ENCODE peak calls at places on chromosomes 13 and 19, in six cellular contexts. B is A549, R is HepG2, H is GM12878, N is upper lobe of left lung, Z is K562. V is an unnamed sample. For H3K4me1, the result is how much of the 10 kb centered on the place peaks cover.

GRCh38 chr13:41099986-41100385 is 32.6 kb downstream of the KBTBD6 start:
- ATAC-seq in B (no peak), R (no peak), H (no peak), N (no peak), Z (no peak), V (no peak)

GRCh38 chr19:46913198-46913851 is 52.5 kb downstream of the ARHGAP35 start:
- ATAC-seq in B (peak), R (no peak), H (peak), N (no peak), Z (peak), V (no peak)

GRCh38 chr13:50222569-50223332 is 207.5 kb downstream of the KCNRG start:
- ATAC-seq in B (no peak), R (no peak), H (no peak), N (peak), Z (peak), V (peak)

GRCh38 chr19:10155834-10156233 is 36.1 kb upstream of the EIF3G start:
- ATAC-seq in B (no peak), R (no peak), H (no peak), N (no peak), Z (no peak), V (no peak)

GRCh38 chr13:45413826-45414312 is 4.3 kb downstream of the SLC25A30 start:
- ATAC-seq in B (no peak), R (no peak), H (no peak), N (no peak), Z (no peak), V (no peak)

GRCh38 chr19:6736169-6736916 is 1.0 kb downstream of the GPR108 start:
- ATAC-seq in B (peak), R (peak), H (peak), N (peak), Z (peak), V (peak)

GRCh38 chr13:113950451-113951245 is 23.2 kb downstream of the C13orf46 start:
- ATAC-seq in B (no peak), R (peak), H (peak), N (peak), Z (peak), V (peak)

GRCh38 chr19:6891761-6892385 is 4.5 kb downstream of the ADGRE1 start:
- ATAC-seq in B (no peak), R (no peak), H (no peak), N (peak), Z (no peak), V (no peak)

GRCh38 chr19:17424743-17425365 is 5.0 kb downstream of the MVB12A start:
- ATAC-seq in B (peak), R (peak), H (peak), N (peak), Z (peak), V (peak)

GRCh38 chr13:20375871-20376270 is 143.8 kb upstream of the GJB6 start:
- ATAC-seq in B (no peak), R (no peak), H (no peak), N (no peak), Z (no peak), V (no peak)

DNA sequence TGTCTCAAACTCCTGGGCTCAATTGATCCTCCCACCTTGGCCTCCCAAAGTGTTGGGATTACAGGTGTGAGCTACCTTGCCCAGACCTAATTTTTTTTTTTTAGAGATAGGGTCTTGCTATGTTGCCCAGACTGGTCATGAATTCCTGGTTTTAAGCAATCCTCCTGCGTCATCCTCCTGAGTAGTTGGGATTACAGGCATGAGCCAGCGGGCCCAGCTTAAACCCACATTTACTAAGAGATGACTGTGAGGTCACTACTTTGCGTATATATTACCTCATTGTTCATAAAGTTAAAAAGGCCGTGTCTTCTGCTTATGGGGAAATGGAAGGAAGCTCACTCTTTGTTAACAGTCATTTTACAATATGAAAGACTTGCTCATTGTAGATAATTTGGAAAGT is 39.6 kb upstream of the C1QTNF9 start:
- ATAC-seq in B (no peak), R (no peak), H (no peak), N (no peak), Z (no peak), V (no peak)
- H3K4me1 ChIP-seq in B (under half), R (under half), H (under half), N (half or more), Z (under half), V (under half)

DNA sequence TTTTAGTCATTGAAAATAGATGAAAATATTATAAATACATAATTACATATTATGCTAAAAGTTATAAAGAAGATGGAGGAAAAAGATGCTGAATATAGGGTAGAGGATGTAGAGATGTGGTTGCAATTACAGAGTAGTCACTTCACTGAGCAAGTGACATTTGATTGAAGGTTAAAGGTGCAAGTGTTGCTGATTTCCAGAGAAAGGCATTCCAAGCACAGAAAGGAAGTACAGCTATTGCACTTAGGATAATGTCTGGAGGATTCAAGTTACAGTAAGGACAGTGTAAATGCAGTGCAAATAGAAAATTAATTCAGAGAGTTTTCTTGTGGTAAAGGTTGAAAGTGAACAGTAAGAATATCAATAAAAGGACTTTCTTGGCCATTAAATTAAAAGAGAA is 1721.8 kb downstream of the PCDH9 start:
- ATAC-seq in B (no peak), R (no peak), H (peak), N (no peak), Z (no peak), V (no peak)
- TF ChIP-seq EP300 in B (no peak), R (no peak), H (no peak), N (no peak), Z (no peak), V (no peak)

GRCh38 chr19:1181606-1182005 is 7.5 kb upstream of the SBNO2 start:
- ATAC-seq in B (no peak), R (peak), H (no peak), N (peak), Z (no peak), V (no peak)
- TF ChIP-seq POLR2A in B (no peak), R (no peak), H (no peak), N (no peak), Z (no peak), V (no peak)

GRCh38 chr19:2544576-2545415 is 68.9 kb downstream of the GADD45B start:
- ATAC-seq in B (no peak), R (no peak), H (peak), N (no peak), Z (no peak), V (no peak)
- H3K4me1 ChIP-seq in B (half or more), R (half or more), H (under half), N (half or more), Z (under half), V (under half)

GRCh38 chr19:42105358-42105757 is 26.9 kb downstream of the POU2F2 start:
- ATAC-seq in B (no peak), R (no peak), H (no peak), N (no peak), Z (no peak), V (no peak)
- TF ChIP-seq EP300 in B (no peak), R (no peak), H (no peak), N (no peak), Z (no peak), V (no peak)

DNA sequence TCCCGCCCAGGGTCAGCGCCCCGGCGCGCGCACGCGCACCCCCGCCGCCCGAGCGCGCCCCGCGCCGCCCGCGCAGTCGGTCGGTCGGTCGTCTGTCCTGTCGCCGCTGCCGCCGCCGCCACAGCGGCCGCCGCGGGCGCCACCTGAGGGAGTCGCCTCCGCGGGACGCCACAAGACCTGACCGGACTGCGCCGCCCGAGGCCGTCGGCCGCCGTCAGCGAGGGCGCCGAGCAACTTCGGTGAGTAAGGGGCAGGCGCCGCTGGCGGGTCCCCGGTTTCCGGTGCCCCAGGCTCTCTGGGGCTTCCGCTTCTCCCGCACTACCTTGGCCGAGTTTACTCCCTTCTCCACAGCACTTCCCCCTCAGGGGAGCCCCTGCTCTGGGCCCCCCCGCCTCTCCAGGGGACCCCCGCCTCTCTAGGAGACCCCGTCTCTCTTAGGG is 19.6 kb upstream of the GATAD2A start:
- ATAC-seq in B (peak), R (peak), H (peak), N (no peak), Z (peak), V (no peak)
- TF ChIP-seq POLR2A in B (peak), R (peak), H (peak), N (peak), Z (peak), V (peak)

DNA sequence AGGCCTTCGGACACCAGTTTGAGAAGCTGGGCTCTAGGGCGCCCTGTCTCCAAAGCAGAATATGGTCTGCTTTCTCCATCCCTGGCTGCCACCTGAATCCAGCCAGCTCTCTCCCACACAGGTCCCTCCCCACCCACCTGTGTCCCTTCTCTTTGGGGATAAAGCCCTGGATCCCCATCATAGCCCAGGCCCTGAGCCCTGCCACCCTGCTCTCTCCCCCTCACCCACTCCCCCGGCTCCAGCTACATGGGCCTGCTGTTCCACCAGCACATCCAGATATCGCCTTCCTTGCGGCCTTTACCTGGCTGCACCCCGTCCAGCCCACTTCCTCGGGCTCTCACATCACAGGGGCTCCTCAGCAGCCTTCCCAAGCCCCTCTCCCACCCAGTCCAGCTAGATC is 7.8 kb downstream of the AKT2 start:
- ATAC-seq in B (peak), R (no peak), H (no peak), N (no peak), Z (no peak), V (no peak)
- H3K4me1 ChIP-seq in B (under half), R (under half), H (under half), N (under half), Z (half or more), V (under half)

GRCh38 chr13:110396913-110397379 is 89.9 kb downstream of the COL4A2 start:
- ATAC-seq in B (peak), R (no peak), H (no peak), N (peak), Z (no peak), V (peak)
- TF ChIP-seq EP300 in B (peak), R (no peak), H (no peak), N (no peak), Z (no peak), V (peak)

V was measured in gastroesophageal sphincter.